ENCODE peak calls at places on chromosomes 6 and 20, in four cellular contexts. One of them, this sample, is unnamed.

GRCh38 chr6:1317302-1317815 is 5.5 kb downstream of the FOXQ1 start:
- DNase-seq in colonic mucosa: no peak
- DNase-seq in breast epithelium: no peak
- DNase-seq in heart right ventricle: no peak
- DNase-seq in this sample: no peak

GRCh38 chr6:27157461-27158315 is 89.8 kb upstream of the PRSS16 start:
- DNase-seq in colonic mucosa: peak; percentile 76
- DNase-seq in breast epithelium: peak; percentile 67
- DNase-seq in heart right ventricle: peak; percentile 65
- DNase-seq in this sample: peak; percentile 59

GRCh38 chr6:2454180-2454579 is 208.8 kb upstream of the GMDS start:
- DNase-seq in colonic mucosa: no peak
- DNase-seq in breast epithelium: no peak
- DNase-seq in heart right ventricle: no peak
- DNase-seq in this sample: no peak

GRCh38 chr6:37303891-37304503 is 46.1 kb upstream of the TMEM217 start:
- DNase-seq in colonic mucosa: no peak
- DNase-seq in breast epithelium: no peak
- DNase-seq in heart right ventricle: no peak
- DNase-seq in this sample: no peak

GRCh38 chr6:125611573-125612399 is 137.6 kb upstream of the HEY2 start:
- DNase-seq in colonic mucosa: no peak
- DNase-seq in breast epithelium: no peak
- DNase-seq in heart right ventricle: no peak
- DNase-seq in this sample: no peak

GRCh38 chr6:118656822-118657451 is 5.5 kb upstream of the CEP85L start:
- DNase-seq in colonic mucosa: no peak
- DNase-seq in breast epithelium: no peak
- DNase-seq in heart right ventricle: no peak
- DNase-seq in this sample: no peak

GRCh38 chr6:80404889-80405288 is 298.4 kb downstream of the BCKDHB start:
- DNase-seq in colonic mucosa: no peak
- DNase-seq in breast epithelium: no peak
- DNase-seq in heart right ventricle: no peak
- DNase-seq in this sample: no peak

GRCh38 chr20:40333591-40333990 is 355.4 kb downstream of the MAFB start:
- DNase-seq in colonic mucosa: no peak
- DNase-seq in breast epithelium: no peak
- DNase-seq in heart right ventricle: no peak
- DNase-seq in this sample: no peak

GRCh38 chr6:169589699-169590257 is 112.1 kb downstream of the WDR27 start:
- DNase-seq in colonic mucosa: no peak
- DNase-seq in breast epithelium: no peak
- DNase-seq in heart right ventricle: no peak
- DNase-seq in this sample: no peak

GRCh38 chr6:130890531-130890950 is 63.3 kb downstream of the SMLR1 start:
- DNase-seq in colonic mucosa: no peak
- DNase-seq in breast epithelium: no peak
- DNase-seq in heart right ventricle: no peak
- DNase-seq in this sample: no peak

GRCh38 chr20:58112017-58112781 is 116.3 kb downstream of the ANKRD60 start:
- DNase-seq in colonic mucosa: no peak
- DNase-seq in breast epithelium: peak; percentile 50
- DNase-seq in heart right ventricle: no peak
- DNase-seq in this sample: no peak

GRCh38 chr20:43442310-43442880 is 15.3 kb upstream of the SRSF6 start:
- DNase-seq in colonic mucosa: no peak
- DNase-seq in breast epithelium: no peak
- DNase-seq in heart right ventricle: no peak
- DNase-seq in this sample: no peak

GRCh38 chr6:119966484-119966883 is 616.9 kb upstream of the MAN1A1 start:
- DNase-seq in colonic mucosa: no peak
- DNase-seq in breast epithelium: no peak
- DNase-seq in heart right ventricle: no peak
- DNase-seq in this sample: no peak

GRCh38 chr6:33756211-33756954 is 9.7 kb upstream of the IP6K3 start:
- DNase-seq in colonic mucosa: no peak
- DNase-seq in breast epithelium: no peak
- DNase-seq in heart right ventricle: no peak
- DNase-seq in this sample: no peak

GRCh38 chr6:18387061-18387721 is at the start of gene RNF144B:
- DNase-seq in colonic mucosa: peak; percentile 90
- DNase-seq in breast epithelium: peak; percentile 78
- DNase-seq in heart right ventricle: peak; percentile 83
- DNase-seq in this sample: peak; percentile 92

GRCh38 chr6:134921980-134922313 is 28.0 kb downstream of the ALDH8A1 start:
- DNase-seq in colonic mucosa: no peak
- DNase-seq in breast epithelium: no peak
- DNase-seq in heart right ventricle: no peak
- DNase-seq in this sample: no peak

GRCh38 chr20:34515484-34516037 is 661 bp upstream of the DYNLRB1 start:
- DNase-seq in colonic mucosa: peak; percentile 83
- DNase-seq in breast epithelium: peak; percentile 50
- DNase-seq in heart right ventricle: peak; percentile 24
- DNase-seq in this sample: peak; percentile 73

GRCh38 chr20:34271961-34272360 is 30.7 kb downstream of the ASIP start:
- DNase-seq in colonic mucosa: no peak
- DNase-seq in breast epithelium: peak; percentile 37
- DNase-seq in heart right ventricle: no peak
- DNase-seq in this sample: no peak

GRCh38 chr6:148491638-148492210 is 149.1 kb downstream of the SASH1 start:
- DNase-seq in colonic mucosa: no peak
- DNase-seq in breast epithelium: no peak
- DNase-seq in heart right ventricle: no peak
- DNase-seq in this sample: no peak

GRCh38 chr6:132768051-132768517 is 10.4 kb upstream of the VNN2 start:
- DNase-seq in colonic mucosa: peak; percentile 56
- DNase-seq in breast epithelium: no peak
- DNase-seq in heart right ventricle: peak; percentile 7
- DNase-seq in this sample: peak; percentile 52

GRCh38 chr6:39088331-39088730 is 26.7 kb downstream of the SAYSD1 start:
- DNase-seq in colonic mucosa: no peak
- DNase-seq in breast epithelium: no peak
- DNase-seq in heart right ventricle: no peak
- DNase-seq in this sample: no peak

GRCh38 chr6:32132110-32132509 is 2.0 kb upstream of the FKBPL start:
- DNase-seq in colonic mucosa: no peak
- DNase-seq in breast epithelium: no peak
- DNase-seq in heart right ventricle: no peak
- DNase-seq in this sample: no peak

GRCh38 chr6:68229566-68229965 is 405.5 kb upstream of the ADGRB3 start:
- DNase-seq in colonic mucosa: no peak
- DNase-seq in breast epithelium: no peak
- DNase-seq in heart right ventricle: no peak
- DNase-seq in this sample: no peak

GRCh38 chr20:19026121-19026878 is 186.1 kb upstream of the SLC24A3 start:
- DNase-seq in colonic mucosa: no peak
- DNase-seq in breast epithelium: no peak
- DNase-seq in heart right ventricle: peak; percentile 49
- DNase-seq in this sample: no peak

GRCh38 chr6:154773610-154774089 is 40.4 kb downstream of the SCAF8 start:
- DNase-seq in colonic mucosa: no peak
- DNase-seq in breast epithelium: no peak
- DNase-seq in heart right ventricle: no peak
- DNase-seq in this sample: no peak
- H3K4me3 ChIP-seq in colonic mucosa: no peak overlapping the region
- H3K4me3 ChIP-seq in breast epithelium: no peak overlapping the region
- H3K4me3 ChIP-seq in heart right ventricle: no peak overlapping the region
- H3K4me3 ChIP-seq in this sample: no peak overlapping the region

DNA sequence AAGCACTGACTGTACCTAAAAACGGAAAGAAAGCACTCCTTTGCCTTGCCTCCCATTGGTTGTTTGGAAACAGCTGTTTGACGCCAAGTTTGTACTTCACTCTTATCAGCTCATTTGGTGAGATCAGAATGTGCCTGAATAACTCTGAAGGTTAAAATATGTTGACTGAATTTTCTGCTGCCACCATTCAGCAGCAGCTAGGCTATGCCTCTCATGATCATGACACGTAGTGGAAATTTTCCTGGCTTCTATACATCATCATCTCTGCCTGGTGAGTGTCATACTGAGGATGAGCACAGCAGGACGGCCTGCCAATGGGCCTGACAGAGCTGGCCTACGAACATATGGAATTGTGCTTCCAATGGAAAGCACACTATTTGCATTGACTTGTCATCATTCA is 704.9 kb upstream of the CITED2 start:
- DNase-seq in colonic mucosa: no peak
- DNase-seq in breast epithelium: no peak
- DNase-seq in heart right ventricle: peak; percentile 28
- DNase-seq in this sample: peak; percentile 26
- H3K4me3 ChIP-seq in colonic mucosa: no peak overlapping the region
- H3K4me3 ChIP-seq in breast epithelium: no peak overlapping the region
- H3K4me3 ChIP-seq in heart right ventricle: peak overlapping the region; percentile 29
- H3K4me3 ChIP-seq in this sample: no peak overlapping the region

DNA sequence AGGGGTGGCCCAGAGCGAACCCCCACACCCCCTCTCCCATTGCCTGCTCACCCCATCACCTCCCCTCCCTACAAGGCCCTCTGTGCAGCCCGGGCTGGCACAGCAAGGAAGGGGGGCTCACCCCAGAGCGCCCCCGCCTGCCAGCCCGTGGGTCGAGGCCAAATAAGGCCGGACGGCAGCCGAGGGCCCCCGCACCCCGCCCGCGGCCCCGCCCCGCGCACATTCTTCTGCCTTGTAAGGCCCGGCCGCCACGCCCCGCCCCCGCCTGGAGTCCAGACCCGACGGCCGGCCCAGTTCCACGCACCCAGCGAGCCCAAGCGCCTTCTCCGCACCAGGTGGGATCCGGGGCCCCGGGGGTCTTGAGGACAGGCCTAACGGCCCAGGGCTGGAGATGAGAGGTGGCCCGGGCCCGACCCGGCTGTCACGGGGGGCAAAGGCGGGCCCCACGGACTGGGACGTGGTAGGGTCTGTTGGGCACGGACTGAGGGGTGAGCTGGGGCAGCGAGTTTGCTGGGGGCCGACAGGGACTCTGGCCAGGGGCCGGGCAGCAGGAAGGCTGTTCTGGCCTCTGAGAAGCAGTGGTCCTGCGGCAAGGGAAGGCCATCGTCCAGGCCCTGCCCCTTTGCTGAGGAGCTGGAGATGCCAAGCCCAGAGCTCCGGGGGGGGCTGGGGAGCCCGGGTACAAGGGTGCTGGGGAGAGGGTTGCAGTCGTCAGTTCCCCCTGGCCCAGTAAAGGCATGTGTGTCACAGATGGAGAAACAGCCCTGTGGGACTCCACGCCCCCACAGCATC is at the start of gene MYL9:
- DNase-seq in colonic mucosa: peak; percentile 80
- DNase-seq in breast epithelium: peak; percentile 94
- DNase-seq in heart right ventricle: peak; percentile 94
- DNase-seq in this sample: peak; percentile 85
- H3K4me3 ChIP-seq in colonic mucosa: peak within 1 kb of the TSS; percentile 55
- H3K4me3 ChIP-seq in breast epithelium: peak within 1 kb of the TSS; percentile 78
- H3K4me3 ChIP-seq in heart right ventricle: peak within 1 kb of the TSS; percentile 97
- H3K4me3 ChIP-seq in this sample: peak within 1 kb of the TSS; percentile 76

GRCh38 chr6:158780963-158781691 is 38.0 kb downstream of the EZR start:
- DNase-seq in colonic mucosa: peak; percentile 66
- DNase-seq in breast epithelium: peak; percentile 88
- DNase-seq in heart right ventricle: no peak
- DNase-seq in this sample: peak; percentile 85
- H3K4me3 ChIP-seq in colonic mucosa: no peak overlapping the region
- H3K4me3 ChIP-seq in breast epithelium: no peak overlapping the region
- H3K4me3 ChIP-seq in heart right ventricle: no peak overlapping the region
- H3K4me3 ChIP-seq in this sample: no peak overlapping the region

DNA sequence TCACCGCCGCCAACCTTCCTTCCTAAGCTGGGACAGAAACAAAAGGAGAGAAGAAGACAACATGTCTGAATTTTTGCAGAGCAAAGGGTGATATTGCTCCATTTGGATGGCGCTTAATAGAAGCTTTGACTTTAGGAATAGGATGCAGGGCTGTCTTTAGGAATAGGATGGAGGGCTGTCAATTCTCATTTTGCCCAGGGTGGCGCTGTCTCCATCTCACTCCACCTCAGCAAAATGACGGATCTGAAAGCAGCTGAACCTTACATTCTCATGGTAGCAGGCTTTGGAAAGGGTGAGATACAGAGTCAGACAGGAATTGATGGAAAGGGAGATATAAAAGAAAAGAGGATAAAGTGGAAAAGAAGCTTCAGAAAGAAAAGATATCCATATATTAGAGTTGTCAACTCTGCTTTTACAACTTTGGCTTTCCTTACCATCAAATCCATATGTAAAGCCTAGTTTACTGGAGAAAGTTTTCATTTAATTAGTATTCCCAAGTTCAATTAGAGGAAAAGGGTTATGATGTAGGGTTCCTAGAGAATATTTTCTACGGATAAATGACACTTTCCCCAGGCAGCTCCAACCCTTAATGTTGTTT is 2.4 kb downstream of the MTCL3 start:
- DNase-seq in colonic mucosa: peak; percentile 20
- DNase-seq in breast epithelium: no peak
- DNase-seq in heart right ventricle: no peak
- DNase-seq in this sample: no peak
- H3K4me3 ChIP-seq in colonic mucosa: peak overlapping the region; percentile 56
- H3K4me3 ChIP-seq in breast epithelium: peak overlapping the region; percentile 62
- H3K4me3 ChIP-seq in heart right ventricle: peak overlapping the region; percentile 66
- H3K4me3 ChIP-seq in this sample: peak overlapping the region; percentile 67

GRCh38 chr6:150251566-150252186 is 108.8 kb downstream of the PPP1R14C start:
- DNase-seq in colonic mucosa: no peak
- DNase-seq in breast epithelium: no peak
- DNase-seq in heart right ventricle: no peak
- DNase-seq in this sample: no peak
- H3K4me3 ChIP-seq in colonic mucosa: no peak overlapping the region
- H3K4me3 ChIP-seq in breast epithelium: no peak overlapping the region
- H3K4me3 ChIP-seq in heart right ventricle: no peak overlapping the region
- H3K4me3 ChIP-seq in this sample: no peak overlapping the region

GRCh38 chr6:159821111-159821510 is 21.0 kb downstream of the PNLDC1 start:
- DNase-seq in colonic mucosa: no peak
- DNase-seq in breast epithelium: no peak
- DNase-seq in heart right ventricle: no peak
- DNase-seq in this sample: no peak
- H3K4me3 ChIP-seq in colonic mucosa: no peak overlapping the region
- H3K4me3 ChIP-seq in breast epithelium: no peak overlapping the region
- H3K4me3 ChIP-seq in heart right ventricle: no peak overlapping the region
- H3K4me3 ChIP-seq in this sample: no peak overlapping the region